ENCODE peak calls at places on chromosomes 1 and 21, in four cellular contexts. H is K562, J is GM12878, U is endothelial cell of umbilical vein. C is an unnamed sample.

GRCh38 chr1:151542710-151543129 is 2.6 kb downstream of the TUFT1 start:
- DNase-seq in H (no peak), J (no peak), U (no peak), C (no peak)

GRCh38 chr1:217133092-217133491 is 409.9 kb upstream of the ESRRG start:
- DNase-seq in H (no peak), J (no peak), U (no peak), C (no peak)

GRCh38 chr1:116699605-116700004 is 32.1 kb upstream of the IGSF3 start:
- DNase-seq in H (no peak), J (no peak), U (no peak), C (no peak)

GRCh38 chr1:198374288-198374687 is 166.2 kb downstream of the ATP6V1G3 start:
- DNase-seq in H (no peak), J (no peak), U (no peak), C (no peak)

GRCh38 chr1:29944253-29944652 is 707.9 kb downstream of the PTPRU start:
- DNase-seq in H (peak; percentile 31), J (no peak), U (no peak), C (no peak)

GRCh38 chr1:172727956-172728603 is 69.2 kb downstream of the FASLG start:
- DNase-seq in H (peak; percentile 57), J (no peak), U (peak; percentile 9), C (peak; percentile 71)

GRCh38 chr21:44303490-44303981 is 3.7 kb downstream of the PFKL start:
- DNase-seq in H (no peak), J (no peak), U (no peak), C (peak; percentile 84)

GRCh38 chr1:11519629-11520031 is 40.7 kb downstream of the DISP3 start:
- DNase-seq in H (no peak), J (no peak), U (no peak), C (no peak)

GRCh38 chr1:171877711-171878110 is 36.4 kb downstream of the DNM3 start:
- DNase-seq in H (no peak), J (no peak), U (no peak), C (no peak)

GRCh38 chr1:79945391-79945790 is 938.9 kb upstream of the ADGRL4 start:
- DNase-seq in H (no peak), J (no peak), U (no peak), C (no peak)

GRCh38 chr1:68470388-68470970 is 20.7 kb upstream of the RPE65 start:
- DNase-seq in H (no peak), J (no peak), U (peak; percentile 50), C (peak; percentile 3)

GRCh38 chr1:178599745-178600144 is 86.8 kb downstream of the TEX35 start:
- DNase-seq in H (no peak), J (no peak), U (no peak), C (no peak)

GRCh38 chr1:201221201-201221846 is 30.7 kb downstream of the IGFN1 start:
- DNase-seq in H (no peak), J (no peak), U (no peak), C (no peak)

GRCh38 chr1:11841245-11842153 is 6.1 kb downstream of the NPPA start:
- DNase-seq in H (no peak), J (no peak), U (no peak), C (no peak)

GRCh38 chr1:92262516-92262915 is 36.3 kb downstream of the GLMN start:
- DNase-seq in H (no peak), J (no peak), U (no peak), C (no peak)

GRCh38 chr1:239744851-239745250 is 346.8 kb upstream of the FMN2 start:
- DNase-seq in H (no peak), J (no peak), U (no peak), C (no peak)

GRCh38 chr1:243415663-243416365 is 160.0 kb downstream of the SDCCAG8 start:
- DNase-seq in H (no peak), J (no peak), U (no peak), C (no peak)

GRCh38 chr1:22379566-22379965 is 72.1 kb upstream of the ZBTB40 start:
- DNase-seq in H (no peak), J (no peak), U (no peak), C (no peak)

GRCh38 chr1:198657550-198658064 is 18.8 kb downstream of the PTPRC start:
- DNase-seq in H (no peak), J (no peak), U (peak; percentile 66), C (no peak)

GRCh38 chr1:87560137-87560536 is 231.5 kb downstream of the LMO4 start:
- DNase-seq in H (no peak), J (no peak), U (no peak), C (no peak)

GRCh38 chr1:73839922-73840321 is 358.1 kb downstream of the LRRIQ3 start:
- DNase-seq in H (no peak), J (no peak), U (no peak), C (peak; percentile 1)

GRCh38 chr1:36778773-36779172 is 255.5 kb downstream of the GRIK3 start:
- DNase-seq in H (no peak), J (no peak), U (no peak), C (no peak)

GRCh38 chr1:75643460-75643859 is 32.5 kb upstream of the SLC44A5 start:
- DNase-seq in H (no peak), J (no peak), U (peak; percentile 87), C (no peak)

GRCh38 chr1:61056674-61057439 is 25.5 kb upstream of the NFIA start:
- DNase-seq in H (peak; percentile 30), J (no peak), U (peak; percentile 74), C (no peak)

GRCh38 chr21:45378258-45378966 is 26.6 kb upstream of the COL18A1 start:
- DNase-seq in H (no peak), J (no peak), U (peak; percentile 13), C (no peak)

GRCh38 chr1:57210881-57211280 is 213.0 kb downstream of the DAB1 start:
- DNase-seq in H (no peak), J (no peak), U (no peak), C (no peak)

GRCh38 chr1:214280386-214281029 is 451 bp upstream of the SMYD2 start:
- DNase-seq in H (peak; percentile 39), J (no peak), U (peak; percentile 48), C (peak; percentile 55)

GRCh38 chr1:33455537-33456301 is 16.7 kb upstream of the ZSCAN20 start:
- DNase-seq in H (peak; percentile 70), J (no peak), U (peak; percentile 67), C (peak; percentile 26)

GRCh38 chr21:46492851-46493250 is 34.2 kb downstream of the DIP2A start:
- DNase-seq in H (no peak), J (no peak), U (no peak), C (no peak)

GRCh38 chr21:42666023-42666747 is 12.8 kb downstream of the PDE9A start:
- DNase-seq in H (peak; percentile 92), J (no peak), U (no peak), C (no peak)

GRCh38 chr1:14968251-14968812 is 185.2 kb upstream of the TMEM51 start:
- DNase-seq in H (no peak), J (no peak), U (peak; percentile 67), C (no peak)

GRCh38 chr1:228372183-228373003 is 34.2 kb downstream of the TRIM11 start:
- DNase-seq in H (peak; percentile 69), J (no peak), U (no peak), C (no peak)

GRCh38 chr21:45228171-45228641 is 59.5 kb downstream of the POFUT2 start:
- DNase-seq in H (no peak), J (no peak), U (peak; percentile 18), C (peak; percentile 12)

GRCh38 chr1:227315500-227316346 is 2.6 kb downstream of the CDC42BPA start:
- DNase-seq in H (peak; percentile 65), J (no peak), U (peak; percentile 75), C (peak; percentile 79)
- TF ChIP-seq MYC in H (no peak), J (no peak), U (no peak), C (no peak)

DNA sequence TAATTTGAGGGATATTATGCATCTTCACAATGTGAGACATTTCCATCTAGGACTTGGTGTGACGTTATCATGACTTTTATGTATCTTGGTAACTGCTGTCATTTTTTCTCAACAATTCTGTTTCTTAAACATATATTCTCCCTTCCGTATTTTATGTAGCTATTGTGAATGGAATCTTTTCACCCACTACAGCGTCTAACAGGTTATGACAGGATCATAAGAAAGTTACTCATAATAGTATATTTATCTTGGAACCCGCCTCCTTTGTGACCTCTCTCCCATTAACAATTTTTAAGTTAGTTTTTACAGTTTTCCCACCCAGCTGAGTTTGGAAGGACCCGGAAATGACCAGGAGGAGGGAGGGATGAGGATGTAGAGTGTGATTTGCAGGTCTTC is 6.8 kb upstream of the DMRTA2 start:
- DNase-seq in H (no peak), J (no peak), U (no peak), C (no peak)
- H3K27me3 ChIP-seq in H (peaks cover 59% of the 10 kb centered on the region), J (peaks cover 20% of the 10 kb centered on the region), U (peaks cover 72% of the 10 kb centered on the region), C (peaks cover 13% of the 10 kb centered on the region)

GRCh38 chr1:183633676-183634343 is 1.8 kb downstream of the ARPC5 start:
- DNase-seq in H (peak; percentile 60), J (peak; percentile 73), U (peak; percentile 83), C (peak; percentile 89)

GRCh38 chr1:183628537-183628936 is 7.0 kb downstream of the ARPC5 start:
- DNase-seq in H (no peak), J (no peak), U (no peak), C (no peak)

GRCh38 chr1:183632087-183632486 is 3.5 kb downstream of the ARPC5 start:
- DNase-seq in H (no peak), J (no peak), U (no peak), C (peak; percentile 44)

GRCh38 chr1:183632964-183633363 is 2.6 kb downstream of the ARPC5 start:
- DNase-seq in H (peak; percentile 37), J (no peak), U (no peak), C (no peak)

DNA sequence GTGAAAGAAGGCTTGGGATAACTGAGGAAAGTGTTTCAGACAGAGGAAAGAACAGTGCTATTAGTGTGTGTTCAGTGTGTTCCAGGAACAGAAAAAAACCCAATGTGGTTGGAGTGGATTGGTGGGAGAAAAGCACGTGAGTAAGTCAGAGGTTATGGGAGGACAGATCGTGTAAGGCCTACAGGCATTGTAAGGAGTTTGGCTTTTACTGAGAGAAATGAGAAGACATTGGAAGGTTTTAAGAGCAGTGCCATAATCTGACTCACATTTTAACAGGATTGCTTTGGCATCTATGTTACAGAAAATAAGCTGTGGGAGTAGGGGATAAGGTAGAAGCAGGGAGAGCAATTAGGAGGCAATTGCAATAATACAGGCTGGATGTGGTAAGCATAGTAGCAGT is 4.8 kb downstream of the ARPC5 start:
- DNase-seq in H (no peak), J (no peak), U (no peak), C (no peak)
- TF ChIP-seq MYC in H (no peak), J (no peak), U (no peak), C (no peak)

DNA sequence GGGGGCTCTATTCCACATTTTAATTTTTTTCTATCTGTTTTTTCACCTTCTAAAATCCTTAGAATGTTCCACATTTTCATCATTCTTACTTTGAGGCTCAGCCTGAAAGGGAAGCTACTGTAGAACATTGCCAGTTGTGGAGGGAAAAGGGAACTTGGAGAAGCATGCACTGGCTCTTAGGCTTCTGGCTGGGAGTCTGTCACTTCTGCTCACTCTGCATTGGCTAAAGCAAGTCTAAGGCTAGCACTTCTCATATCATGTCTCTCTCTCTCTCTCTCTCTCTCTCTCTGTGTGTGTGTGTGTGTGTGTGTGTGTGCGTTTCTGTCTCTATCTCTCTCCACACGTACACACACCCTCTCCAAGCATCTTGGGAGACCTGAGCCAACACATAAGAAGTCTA is 49.6 kb upstream of the ADAR start:
- DNase-seq in H (no peak), J (no peak), U (no peak), C (no peak)
- H3K27me3 ChIP-seq in H (peaks cover 7% of the 10 kb centered on the region), J (no peaks in the 10 kb centered on the region), U (peaks cover 16% of the 10 kb centered on the region), C (no peaks in the 10 kb centered on the region)